ENCODE peak calls at places on chromosome 11, in five cellular contexts. I is head of caudate nucleus; P is T-helper 2 cell treated with Interferon-gamma antibody and Interleukin-4, amounts not matched to agents 5 μg/mL and 100 μg/mL, for 36 hours; C is NCI-H1092; L is left ventricle myocardium inferior. Y is an unnamed sample.

GRCh38 chr11:12968836-12969235 is 40.3 kb upstream of the RASSF10 start:
- DNase-seq in I (no peak), P (no peak), C (no peak), L (no peak), Y (no peak)

GRCh38 chr11:72048718-72049460 is 31.5 kb downstream of the NUMA1 start:
- DNase-seq in I (no peak), P (no peak), C (no peak), L (no peak), Y (no peak)

GRCh38 chr11:86947541-86947940 is 7.7 kb downstream of the FZD4 start:
- DNase-seq in I (no peak), P (no peak), C (no peak), L (no peak), Y (no peak)

GRCh38 chr11:7657306-7658025 is 15.8 kb downstream of the CYB5R2 start:
- DNase-seq in I (peak), P (no peak), C (peak), L (no peak), Y (peak)

GRCh38 chr11:71491531-71492329 is 35.3 kb upstream of the KRTAP5-7 start:
- DNase-seq in I (peak), P (no peak), C (no peak), L (no peak), Y (no peak)

GRCh38 chr11:117573326-117573725 is 223.7 kb downstream of the DSCAML1 start:
- DNase-seq in I (no peak), P (no peak), C (no peak), L (no peak), Y (no peak)

GRCh38 chr11:79069504-79069903 is 371.3 kb downstream of the TENM4 start:
- DNase-seq in I (no peak), P (no peak), C (no peak), L (no peak), Y (no peak)

GRCh38 chr11:118608268-118609214 is 1.1 kb downstream of the PHLDB1 start:
- DNase-seq in I (peak), P (peak), C (no peak), L (peak), Y (peak)